ENCODE peak calls at places on chromosomes 11 and 22, in six cellular contexts. T is T-helper 1 cell, K is upper lobe of right lung, F is AG08395, E is caudate nucleus, O is adrenal gland. V is an unnamed sample.

GRCh38 chr11:69931060-69931910 is 112.1 kb upstream of the FGF3 start:
- DNase-seq in T (no peak), E (no peak), K (peak), O (no peak), F (no peak), V (no peak)

GRCh38 chr11:117766576-117766975 is 30.4 kb downstream of the DSCAML1 start:
- DNase-seq in T (no peak), O (no peak), F (no peak), E (no peak), K (no peak), V (no peak)

GRCh38 chr22:27970596-27971220 is 51.7 kb upstream of the PITPNB start:
- DNase-seq in E (no peak), K (no peak), T (no peak), O (no peak), F (no peak), V (no peak)

GRCh38 chr22:36136475-36136874 is 24.1 kb downstream of the APOL3 start:
- DNase-seq in T (no peak), O (no peak), F (peak), K (no peak), E (no peak), V (no peak)

GRCh38 chr11:2841411-2842190 is 44.0 kb downstream of the CDKN1C start:
- DNase-seq in F (no peak), K (no peak), O (no peak), E (no peak), T (no peak), V (no peak)

GRCh38 chr11:118922745-118923627 is 2.7 kb downstream of the BCL9L start:
- DNase-seq in T (no peak), O (peak), K (no peak), F (no peak), E (no peak), V (no peak)

GRCh38 chr11:130071211-130071712 is 1.6 kb downstream of the APLP2 start:
- DNase-seq in E (peak), T (no peak), K (no peak), F (peak), O (no peak), V (no peak)

GRCh38 chr11:126331286-126331685 is 24.2 kb upstream of the ST3GAL4 start:
- DNase-seq in K (peak), T (no peak), F (no peak), E (no peak), O (no peak), V (no peak)

GRCh38 chr22:28002181-28002700 is 83.2 kb upstream of the PITPNB start:
- DNase-seq in K (no peak), O (no peak), F (peak), T (no peak), E (no peak), V (no peak)

GRCh38 chr22:35883028-35883620 is 145.5 kb downstream of the RBFOX2 start:
- DNase-seq in E (no peak), T (no peak), K (no peak), O (no peak), F (peak), V (no peak)

GRCh38 chr11:57515332-57516060 is at the start of gene SLC43A1:
- DNase-seq in F (peak), K (peak), E (no peak), T (peak), O (peak), V (peak)

GRCh38 chr22:37563153-37564081 is 3.1 kb downstream of the CDC42EP1 start:
- DNase-seq in F (peak), K (peak), T (no peak), E (peak), O (peak), V (no peak)

GRCh38 chr11:19962795-19963163 is 197.5 kb downstream of the DBX1 start:
- DNase-seq in K (no peak), E (no peak), O (no peak), T (no peak), F (peak), V (no peak)

GRCh38 chr22:48886604-48887393 is 940.9 kb downstream of the BRD1 start:
- DNase-seq in O (peak), K (peak), T (no peak), F (no peak), E (no peak), V (no peak)

GRCh38 chr11:18000760-18001159 is 12.1 kb downstream of the SERGEF start:
- DNase-seq in T (no peak), O (no peak), E (no peak), K (no peak), F (no peak), V (no peak)

GRCh38 chr11:69945157-69945556 is 125.9 kb upstream of the FGF3 start:
- DNase-seq in E (no peak), F (no peak), O (no peak), K (no peak), T (no peak), V (no peak)

GRCh38 chr11:60121259-60121658 is 32.8 kb downstream of the MS4A2 start:
- DNase-seq in K (no peak), F (no peak), E (no peak), O (no peak), T (no peak), V (no peak)

GRCh38 chr22:20497426-20497825 is 1.8 kb upstream of the KLHL22 start:
- DNase-seq in K (no peak), E (no peak), T (no peak), F (no peak), O (no peak), V (no peak)